ENCODE peak calls at places on chromosomes 7 and 10, in four cellular contexts. O, A, V and I are unnamed samples.

GRCh38 chr7:137069249-137069963 is 201.0 kb downstream of the CHRM2 start:
- DNase-seq in O (no peak), A (no peak), V (no peak), I (no peak)

GRCh38 chr10:117137031-117137910 is 799 bp downstream of the VAX1 start:
- DNase-seq in O (peak), A (peak), V (no peak), I (no peak)

GRCh38 chr10:3853547-3853989 is 68.6 kb upstream of the KLF6 start:
- DNase-seq in O (peak), A (no peak), V (no peak), I (no peak)

GRCh38 chr7:129665013-129665401 is 53.5 kb downstream of the NRF1 start:
- DNase-seq in O (peak), A (peak), V (no peak), I (no peak)

GRCh38 chr10:27242951-27243551 is 2.5 kb upstream of the ACBD5 start:
- DNase-seq in O (peak), A (peak), V (no peak), I (peak)

GRCh38 chr7:149495785-149496641 is 1.6 kb downstream of the ZNF746 start:
- DNase-seq in O (peak), A (no peak), V (no peak), I (peak)

GRCh38 chr10:50946991-50947781 is 61.8 kb upstream of the A1CF start:
- DNase-seq in O (no peak), A (no peak), V (no peak), I (no peak)

GRCh38 chr7:43758029-43758860 is at the start of gene BLVRA:
- DNase-seq in O (peak), A (peak), V (peak), I (peak)

GRCh38 chr7:108246227-108246837 is 116.2 kb upstream of the LAMB4 start:
- DNase-seq in O (peak), A (peak), V (no peak), I (no peak)

GRCh38 chr7:116395125-116395791 is 104.3 kb upstream of the CAV2 start:
- DNase-seq in O (no peak), A (peak), V (no peak), I (no peak)

GRCh38 chr10:46255696-46256355 is 31.0 kb upstream of the ANTXRL start:
- DNase-seq in O (peak), A (peak), V (peak), I (peak)

GRCh38 chr7:107891619-107892366 is 810 bp downstream of the DLD start:
- DNase-seq in O (no peak), A (peak), V (no peak), I (no peak)

GRCh38 chr10:123119081-123119480 is 16.7 kb upstream of the HMX3 start:
- DNase-seq in O (no peak), A (no peak), V (no peak), I (no peak)

GRCh38 chr7:111126987-111127386 is 36.1 kb downstream of the LRRN3 start:
- DNase-seq in O (no peak), A (peak), V (no peak), I (no peak)

GRCh38 chr7:135976312-135977019 is 693 bp downstream of the MTPN start:
- DNase-seq in O (peak), A (peak), V (no peak), I (peak)

GRCh38 chr10:132962623-132963429 is 20.5 kb upstream of the CFAP46 start:
- DNase-seq in O (no peak), A (no peak), V (no peak), I (no peak)

GRCh38 chr10:84762754-84763394 is 434.5 kb downstream of the CCSER2 start:
- DNase-seq in O (no peak), A (no peak), V (no peak), I (no peak)

GRCh38 chr10:112218960-112219359 is 35.4 kb upstream of the GPAM start:
- DNase-seq in O (no peak), A (no peak), V (no peak), I (no peak)

GRCh38 chr10:124323806-124324205 is 94.9 kb downstream of the OAT start:
- DNase-seq in O (no peak), A (no peak), V (peak), I (no peak)

GRCh38 chr7:25460426-25460825 is 232.1 kb upstream of the NPVF start:
- DNase-seq in O (no peak), A (no peak), V (no peak), I (peak)

GRCh38 chr7:154679689-154680088 is 323.2 kb downstream of the PAXIP1 start:
- DNase-seq in O (no peak), A (no peak), V (no peak), I (no peak)

GRCh38 chr7:28732037-28732869 is 225.9 kb downstream of the TRIL start:
- DNase-seq in O (peak), A (peak), V (no peak), I (peak)

GRCh38 chr7:36960105-36960504 is 235.8 kb upstream of the AOAH start:
- DNase-seq in O (no peak), A (no peak), V (no peak), I (no peak)

GRCh38 chr10:794382-794956 is 105.0 kb upstream of the DIP2C start:
- DNase-seq in O (no peak), A (no peak), V (no peak), I (no peak)

GRCh38 chr7:16098585-16099179 is 322.7 kb downstream of the CRPPA start:
- DNase-seq in O (no peak), A (peak), V (no peak), I (no peak)

GRCh38 chr10:75371010-75371409 is 30.6 kb downstream of the ZNF503 start:
- DNase-seq in O (no peak), A (no peak), V (no peak), I (no peak)

GRCh38 chr10:45599021-45599603 is 73.5 kb downstream of the ZFAND4 start:
- DNase-seq in O (no peak), A (no peak), V (no peak), I (no peak)

GRCh38 chr7:54839538-54840213 is 80.7 kb upstream of the SEC61G start:
- DNase-seq in O (peak), A (peak), V (peak), I (peak)

GRCh38 chr10:13632407-13632806 is 45.6 kb downstream of the PRPF18 start:
- DNase-seq in O (no peak), A (no peak), V (no peak), I (no peak)
- H3K27ac ChIP-seq in O (no peak), A (no peak), V (peak), I (peak)

GRCh38 chr10:111208951-111209350 is 132.1 kb downstream of the ADRA2A start:
- DNase-seq in O (no peak), A (no peak), V (no peak), I (no peak)

GRCh38 chr10:111209666-111210065 is 132.8 kb downstream of the ADRA2A start:
- DNase-seq in O (no peak), A (no peak), V (no peak), I (no peak)

GRCh38 chr10:111206521-111206920 is 129.7 kb downstream of the ADRA2A start:
- DNase-seq in O (no peak), A (no peak), V (no peak), I (no peak)

GRCh38 chr10:111204880-111205279 is 128.1 kb downstream of the ADRA2A start:
- DNase-seq in O (no peak), A (no peak), V (no peak), I (no peak)

GRCh38 chr10:111207525-111207924 is 130.7 kb downstream of the ADRA2A start:
- DNase-seq in O (peak), A (no peak), V (no peak), I (no peak)
- H3K27ac ChIP-seq in O (no peak), A (no peak), V (no peak), I (no peak)

GRCh38 chr10:100007239-100008141 is 2.3 kb downstream of the DNMBP start:
- DNase-seq in O (no peak), A (no peak), V (no peak), I (no peak)

GRCh38 chr10:100008708-100009282 is 952 bp downstream of the DNMBP start:
- DNase-seq in O (no peak), A (peak), V (no peak), I (no peak)

GRCh38 chr10:100009793-100010676 is at the start of gene DNMBP:
- DNase-seq in O (peak), A (peak), V (peak), I (peak)

GRCh38 chr10:100008142-100008522 is 1.6 kb downstream of the DNMBP start:
- DNase-seq in O (no peak), A (no peak), V (no peak), I (peak)

GRCh38 chr10:100009283-100009792 is 409 bp downstream of the DNMBP start:
- DNase-seq in O (peak), A (peak), V (peak), I (no peak)
- H3K27ac ChIP-seq in O (peak), A (peak), V (peak), I (peak)

DNA sequence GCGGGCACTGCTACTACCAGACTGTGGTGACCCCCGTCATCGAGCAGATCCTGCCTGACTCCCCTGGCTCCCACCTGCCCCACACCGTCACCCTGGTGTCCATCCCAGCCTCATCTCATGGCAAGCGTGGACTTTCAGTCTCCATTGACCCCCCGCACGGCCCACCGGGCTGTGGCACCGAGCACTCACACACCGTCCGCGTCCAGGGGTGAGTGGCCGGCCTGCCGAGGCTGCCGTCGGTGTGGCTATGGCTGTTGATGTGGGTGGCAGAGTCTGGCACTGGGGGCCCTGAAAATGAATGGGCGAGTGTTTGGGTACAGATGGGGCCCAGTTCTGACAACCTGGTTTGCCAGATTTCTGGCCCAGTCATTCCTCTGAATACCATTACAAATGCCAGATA is 15.4 kb downstream of the LIMK1 start:
- DNase-seq in O (no peak), A (no peak), V (no peak), I (no peak)
- H3K27ac ChIP-seq in O (no peak), A (peak), V (no peak), I (no peak)

GRCh38 chr10:78304091-78305045 is 270.7 kb downstream of the RPS24 start:
- DNase-seq in O (no peak), A (no peak), V (no peak), I (no peak)
- H3K27ac ChIP-seq in O (peak), A (no peak), V (no peak), I (no peak)

GRCh38 chr7:141651417-141651816 is 50.5 kb downstream of the DENND11 start:
- DNase-seq in O (no peak), A (no peak), V (no peak), I (no peak)

GRCh38 chr7:141652691-141653090 is 49.3 kb downstream of the DENND11 start:
- DNase-seq in O (no peak), A (no peak), V (no peak), I (no peak)

GRCh38 chr7:141648276-141649114 is 53.5 kb downstream of the DENND11 start:
- DNase-seq in O (no peak), A (no peak), V (no peak), I (no peak)

GRCh38 chr7:141649137-141649864 is 52.7 kb downstream of the DENND11 start:
- DNase-seq in O (no peak), A (no peak), V (no peak), I (no peak)

GRCh38 chr7:141649865-141650499 is 52.0 kb downstream of the DENND11 start:
- DNase-seq in O (peak), A (peak), V (no peak), I (peak)
- H3K27ac ChIP-seq in O (peak), A (no peak), V (no peak), I (no peak)

GRCh38 chr10:110980807-110981206 is 61.4 kb downstream of the SHOC2 start:
- DNase-seq in O (no peak), A (no peak), V (no peak), I (no peak)
- H3K27ac ChIP-seq in O (no peak), A (no peak), V (no peak), I (no peak)